ENCODE peak calls at places on chromosomes 4 and X, in nine cellular contexts. One of them, this sample, is unnamed.

GRCh38 chr4:56410247-56410646 is 23.0 kb upstream of the AASDH start:
- DNase-seq in NCI-H1930: peak
- DNase-seq in HepG2: peak
- DNase-seq in fibroblast of mammary gland: peak
- DNase-seq in hippocampal formation: peak
- DNase-seq in amniotic epithelial cell: peak
- DNase-seq in T-helper 1 cell: peak
- DNase-seq in A172: peak
- DNase-seq in NCI-H774: peak
- DNase-seq in this sample: no peak

GRCh38 chr4:93834371-93835066 is 6.0 kb downstream of the ATOH1 start:
- DNase-seq in HepG2: no peak
- DNase-seq in hippocampal formation: no peak
- DNase-seq in NCI-H1930: no peak
- DNase-seq in A172: no peak
- DNase-seq in fibroblast of mammary gland: no peak
- DNase-seq in T-helper 1 cell: no peak
- DNase-seq in NCI-H774: no peak
- DNase-seq in amniotic epithelial cell: no peak
- DNase-seq in this sample: no peak

GRCh38 chr4:139986621-139987510 is 167.1 kb downstream of the MAML3 start:
- DNase-seq in A172: no peak
- DNase-seq in hippocampal formation: no peak
- DNase-seq in fibroblast of mammary gland: peak
- DNase-seq in NCI-H1930: peak
- DNase-seq in NCI-H774: no peak
- DNase-seq in T-helper 1 cell: no peak
- DNase-seq in amniotic epithelial cell: peak
- DNase-seq in HepG2: no peak
- DNase-seq in this sample: no peak

GRCh38 chrX:72021975-72022374 is 109.7 kb downstream of the RTL5 start:
- DNase-seq in hippocampal formation: no peak
- DNase-seq in NCI-H1930: no peak
- DNase-seq in HepG2: no peak
- DNase-seq in NCI-H774: no peak
- DNase-seq in fibroblast of mammary gland: peak
- DNase-seq in amniotic epithelial cell: no peak
- DNase-seq in A172: no peak
- DNase-seq in T-helper 1 cell: no peak
- DNase-seq in this sample: no peak

GRCh38 chrX:43974076-43974475 is 886 bp upstream of the NDP start:
- DNase-seq in fibroblast of mammary gland: no peak
- DNase-seq in T-helper 1 cell: no peak
- DNase-seq in NCI-H774: no peak
- DNase-seq in A172: no peak
- DNase-seq in HepG2: no peak
- DNase-seq in hippocampal formation: no peak
- DNase-seq in amniotic epithelial cell: no peak
- DNase-seq in NCI-H1930: no peak
- DNase-seq in this sample: no peak

GRCh38 chrX:152641256-152641875 is 3.7 kb downstream of the GABRQ start:
- DNase-seq in hippocampal formation: no peak
- DNase-seq in NCI-H1930: no peak
- DNase-seq in amniotic epithelial cell: no peak
- DNase-seq in HepG2: no peak
- DNase-seq in fibroblast of mammary gland: no peak
- DNase-seq in NCI-H774: no peak
- DNase-seq in T-helper 1 cell: no peak
- DNase-seq in A172: no peak
- DNase-seq in this sample: no peak

GRCh38 chr4:128725405-128725804 is 84.1 kb upstream of the JADE1 start:
- DNase-seq in NCI-H1930: no peak
- DNase-seq in amniotic epithelial cell: no peak
- DNase-seq in T-helper 1 cell: no peak
- DNase-seq in fibroblast of mammary gland: no peak
- DNase-seq in A172: no peak
- DNase-seq in hippocampal formation: no peak
- DNase-seq in NCI-H774: no peak
- DNase-seq in HepG2: peak
- DNase-seq in this sample: no peak

GRCh38 chr4:146235654-146236570 is 21.6 kb downstream of the REELD1 start:
- DNase-seq in NCI-H1930: no peak
- DNase-seq in hippocampal formation: no peak
- DNase-seq in A172: no peak
- DNase-seq in fibroblast of mammary gland: no peak
- DNase-seq in T-helper 1 cell: no peak
- DNase-seq in NCI-H774: no peak
- DNase-seq in HepG2: no peak
- DNase-seq in amniotic epithelial cell: no peak
- DNase-seq in this sample: no peak

GRCh38 chr4:15451181-15451865 is 18.4 kb upstream of the CC2D2A start:
- DNase-seq in fibroblast of mammary gland: peak
- DNase-seq in HepG2: no peak
- DNase-seq in T-helper 1 cell: no peak
- DNase-seq in NCI-H774: no peak
- DNase-seq in hippocampal formation: peak
- DNase-seq in NCI-H1930: no peak
- DNase-seq in amniotic epithelial cell: peak
- DNase-seq in A172: peak
- DNase-seq in this sample: no peak

This sample was measured in substantia nigra.